ENCODE peak calls at places on chromosome 3, in six cellular contexts. I is RPMI8226, Y is fibroblast of lung, B is cardiac fibroblast, Q is HT-29, S is T-helper 17 cell. W is an unnamed sample.

GRCh38 chr3:17581421-17582080 is 160.9 kb downstream of the TBC1D5 start:
- DNase-seq in I (no peak), Y (no peak), B (peak; percentile 65), Q (no peak), S (no peak), W (no peak)

GRCh38 chr3:122111974-122112373 is 56.8 kb downstream of the CD86 start:
- DNase-seq in I (no peak), Y (no peak), B (no peak), Q (no peak), S (no peak), W (no peak)

GRCh38 chr3:134355416-134355815 is 18.8 kb downstream of the AMOTL2 start:
- DNase-seq in I (no peak), Y (no peak), B (no peak), Q (no peak), S (no peak), W (no peak)

GRCh38 chr3:155870945-155871745 is 695 bp downstream of the GMPS start:
- DNase-seq in I (peak; percentile 69), Y (peak; percentile 4), B (peak; percentile 32), Q (peak; percentile 53), S (peak; percentile 32), W (no peak)

GRCh38 chr3:60188803-60189202 is 1062.4 kb downstream of the FHIT start:
- DNase-seq in I (no peak), Y (no peak), B (no peak), Q (no peak), S (no peak), W (no peak)

GRCh38 chr3:61015840-61016239 is 235.4 kb downstream of the FHIT start:
- DNase-seq in I (no peak), Y (no peak), B (no peak), Q (no peak), S (no peak), W (no peak)

GRCh38 chr3:175224051-175224450 is 364.9 kb downstream of the NAALADL2 start:
- DNase-seq in I (no peak), Y (no peak), B (no peak), Q (peak; percentile 20), S (no peak), W (no peak)

GRCh38 chr3:130850044-130850797 is 43.7 kb upstream of the ATP2C1 start:
- DNase-seq in I (peak; percentile 82), Y (peak; percentile 97), B (peak; percentile 89), Q (no peak), S (peak; percentile 32), W (no peak)

GRCh38 chr3:119825820-119826219 is 43.9 kb downstream of the NR1I2 start:
- DNase-seq in I (no peak), Y (no peak), B (no peak), Q (no peak), S (no peak), W (no peak)

GRCh38 chr3:192819001-192819569 is 91.7 kb upstream of the FGF12 start:
- DNase-seq in I (no peak), Y (peak; percentile 87), B (peak; percentile 90), Q (peak; percentile 25), S (peak; percentile 41), W (no peak)

GRCh38 chr3:194561306-194561974 is 71.8 kb downstream of the TMEM44 start:
- DNase-seq in I (no peak), Y (peak; percentile 94), B (peak; percentile 82), Q (peak; percentile 39), S (no peak), W (no peak)

GRCh38 chr3:186268616-186269448 is 93.2 kb downstream of the DGKG start:
- DNase-seq in I (peak; percentile 53), Y (peak; percentile 14), B (peak; percentile 43), Q (peak; percentile 40), S (no peak), W (no peak)

GRCh38 chr3:4766263-4766662 is 213.0 kb upstream of the BHLHE40 start:
- DNase-seq in I (no peak), Y (no peak), B (no peak), Q (no peak), S (no peak), W (no peak)

GRCh38 chr3:32873491-32874130 is 55.8 kb downstream of the TRIM71 start:
- DNase-seq in I (no peak), Y (no peak), B (no peak), Q (no peak), S (no peak), W (no peak)

GRCh38 chr3:125624341-125624740 is 29.0 kb upstream of the OSBPL11 start:
- DNase-seq in I (no peak), Y (peak; percentile 63), B (peak; percentile 6), Q (no peak), S (no peak), W (no peak)

GRCh38 chr3:37491776-37492175 is 317.4 kb upstream of the LRRFIP2 start:
- DNase-seq in I (no peak), Y (peak; percentile 39), B (peak; percentile 30), Q (no peak), S (no peak), W (no peak)

GRCh38 chr3:147159141-147159540 is 247.2 kb downstream of the ZIC4 start:
- DNase-seq in I (no peak), Y (no peak), B (no peak), Q (no peak), S (no peak), W (no peak)

GRCh38 chr3:48426401-48426909 is 3.4 kb downstream of the PLXNB1 start:
- DNase-seq in I (no peak), Y (no peak), B (no peak), Q (no peak), S (no peak), W (no peak)